ENCODE peak calls at places on chromosome 12, in six cellular contexts. Z is CD8-positive, alpha-beta T cell; M is uterus; P is cardiac muscle cell; U is IMR-90; H is adrenal gland. X is an unnamed sample.

GRCh38 chr12:67457799-67458680 is 188.9 kb downstream of the CAND1 start:
- DNase-seq in Z (no peak), M (no peak), P (peak; percentile 49), U (no peak), H (no peak), X (no peak)

GRCh38 chr12:85273411-85274075 is 6.5 kb upstream of the ALX1 start:
- DNase-seq in Z (no peak), M (no peak), P (no peak), U (no peak), H (no peak), X (no peak)

GRCh38 chr12:23099104-23099503 is 474.1 kb downstream of the ETNK1 start:
- DNase-seq in Z (no peak), M (no peak), P (no peak), U (no peak), H (no peak), X (no peak)

GRCh38 chr12:57416039-57416996 is 14.5 kb downstream of the R3HDM2 start:
- DNase-seq in Z (no peak), M (no peak), P (peak; percentile 8), U (peak; percentile 57), H (no peak), X (no peak)

GRCh38 chr12:80716711-80717469 is at the start of gene MYF5:
- DNase-seq in Z (no peak), M (no peak), P (no peak), U (no peak), H (no peak), X (no peak)

GRCh38 chr12:132847363-132848356 is 19.0 kb upstream of the GOLGA3 start:
- DNase-seq in Z (peak; percentile 31), M (no peak), P (no peak), U (no peak), H (no peak), X (no peak)

GRCh38 chr12:92551853-92552397 is 150.9 kb upstream of the PLEKHG7 start:
- DNase-seq in Z (no peak), M (no peak), P (no peak), U (peak; percentile 73), H (no peak), X (peak; percentile 75)

GRCh38 chr12:112169966-112170365 is 44.6 kb downstream of the TRAFD1 start:
- DNase-seq in Z (no peak), M (no peak), P (no peak), U (no peak), H (no peak), X (no peak)

GRCh38 chr12:47414511-47414910 is 291.3 kb downstream of the RPAP3 start:
- DNase-seq in Z (no peak), M (no peak), P (no peak), U (no peak), H (no peak), X (no peak)

GRCh38 chr12:8590842-8591545 is 21.7 kb downstream of the AICDA start:
- DNase-seq in Z (no peak), M (no peak), P (no peak), U (no peak), H (no peak), X (no peak)

GRCh38 chr12:69966409-69966808 is 141.4 kb downstream of the MYRFL start:
- DNase-seq in Z (no peak), M (no peak), P (peak; percentile 62), U (peak; percentile 55), H (no peak), X (no peak)

GRCh38 chr12:33786532-33786931 is 235.8 kb upstream of the ALG10 start:
- DNase-seq in Z (no peak), M (no peak), P (no peak), U (no peak), H (no peak), X (no peak)

GRCh38 chr12:104458645-104459555 is 2.2 kb downstream of the CHST11 start:
- DNase-seq in Z (peak; percentile 26), M (peak; percentile 24), P (peak; percentile 46), U (no peak), H (no peak), X (peak; percentile 55)

GRCh38 chr12:65832217-65832616 is 7.9 kb downstream of the HMGA2 start:
- DNase-seq in Z (no peak), M (no peak), P (peak; percentile 25), U (no peak), H (no peak), X (no peak)

GRCh38 chr12:85866929-85867776 is 6.9 kb upstream of the NTS start:
- DNase-seq in Z (no peak), M (peak; percentile 36), P (peak; percentile 82), U (peak; percentile 61), H (peak; percentile 38), X (peak; percentile 22)

DNA sequence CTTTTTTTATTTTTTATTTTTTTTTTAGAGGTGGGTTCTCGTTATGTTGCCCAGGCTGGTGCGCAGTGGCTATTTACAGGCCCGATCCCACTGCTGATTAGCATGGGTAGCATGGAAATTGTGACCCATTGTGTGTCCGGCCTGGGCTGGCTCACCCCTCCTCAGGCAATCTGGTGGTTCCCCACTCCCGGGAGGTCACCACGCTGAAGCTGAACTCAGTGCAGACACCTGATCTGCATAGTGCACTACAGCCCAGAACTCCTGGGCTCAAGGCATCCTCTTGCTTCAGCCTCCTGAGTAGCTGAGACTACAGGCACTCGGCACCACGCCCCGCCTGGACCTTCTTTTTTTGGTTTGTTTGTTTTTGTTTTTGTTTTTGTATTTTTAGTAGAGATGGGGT is 5.5 kb upstream of the CD4 start:
- DNase-seq in Z (no peak), M (no peak), P (no peak), U (no peak), H (no peak), X (no peak)
- H3K4me3 ChIP-seq in Z (no peak overlapping the region), M (no peak overlapping the region), P (no peak overlapping the region), U (no peak overlapping the region), H (no peak overlapping the region), X (no peak overlapping the region)

DNA sequence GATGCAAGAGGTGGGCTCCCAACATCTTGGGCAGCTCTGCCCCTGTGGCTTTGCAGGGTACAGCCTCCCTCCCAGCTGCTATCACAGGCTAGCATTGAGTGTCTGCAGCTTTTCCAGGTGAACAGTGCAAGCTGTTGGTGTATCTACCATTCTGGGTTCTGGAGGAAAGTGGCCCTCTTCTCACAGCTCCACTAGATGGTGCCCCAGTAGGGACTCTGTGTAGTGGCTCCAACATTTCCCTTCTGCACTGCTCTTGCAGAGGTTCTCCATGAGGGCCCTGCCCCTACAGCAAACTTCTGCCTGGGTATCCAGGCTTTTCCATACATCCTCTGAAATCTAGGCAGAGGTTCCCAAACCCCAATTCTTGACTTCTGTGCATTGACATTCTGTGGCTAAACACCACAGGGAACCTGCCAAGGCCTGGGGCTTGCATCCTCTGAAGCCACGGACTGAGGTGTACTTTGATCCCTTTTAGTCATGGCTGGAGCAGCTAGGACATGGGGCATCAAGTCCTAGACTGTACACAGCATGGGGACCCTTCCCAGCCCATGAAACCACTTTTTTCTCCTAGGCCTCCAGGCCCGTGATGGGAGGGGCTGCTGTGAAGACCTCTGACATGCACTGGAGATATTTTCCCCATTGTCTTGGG is 24.0 kb upstream of the SLC38A1 start:
- DNase-seq in Z (no peak), M (no peak), P (peak; percentile 19), U (no peak), H (no peak), X (no peak)
- TF ChIP-seq CTCF in Z (no peak), M (no peak), P (peak; percentile 14), U (no peak), H (no peak), X (peak; percentile 37)

DNA sequence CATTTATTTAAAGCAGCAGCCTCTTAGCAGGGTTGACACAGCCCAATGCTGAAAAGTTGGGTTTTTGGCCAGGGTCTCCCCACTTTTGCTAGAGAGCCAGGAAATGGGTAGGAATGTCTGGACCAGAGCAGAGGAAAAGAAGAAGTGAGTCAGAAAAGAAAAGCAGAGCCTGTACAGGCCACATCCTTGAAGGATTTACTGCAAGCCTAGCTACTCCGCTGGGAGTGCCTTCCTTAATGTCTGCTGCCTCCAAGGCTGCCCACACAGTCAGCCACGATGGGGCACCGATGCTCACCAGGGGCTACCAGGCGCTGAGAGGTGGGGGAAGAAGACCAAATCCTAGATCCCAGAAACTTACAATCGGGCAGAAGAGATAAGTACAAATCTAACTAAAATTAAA is 139.2 kb downstream of the C12orf75 start:
- DNase-seq in Z (no peak), M (no peak), P (no peak), U (no peak), H (no peak), X (no peak)
- H3K36me3 ChIP-seq in Z (no peaks in the 10 kb centered on the region), M (no peaks in the 10 kb centered on the region), P (no peaks in the 10 kb centered on the region), U (no peaks in the 10 kb centered on the region), H (no peaks in the 10 kb centered on the region), X (no peaks in the 10 kb centered on the region)

DNA sequence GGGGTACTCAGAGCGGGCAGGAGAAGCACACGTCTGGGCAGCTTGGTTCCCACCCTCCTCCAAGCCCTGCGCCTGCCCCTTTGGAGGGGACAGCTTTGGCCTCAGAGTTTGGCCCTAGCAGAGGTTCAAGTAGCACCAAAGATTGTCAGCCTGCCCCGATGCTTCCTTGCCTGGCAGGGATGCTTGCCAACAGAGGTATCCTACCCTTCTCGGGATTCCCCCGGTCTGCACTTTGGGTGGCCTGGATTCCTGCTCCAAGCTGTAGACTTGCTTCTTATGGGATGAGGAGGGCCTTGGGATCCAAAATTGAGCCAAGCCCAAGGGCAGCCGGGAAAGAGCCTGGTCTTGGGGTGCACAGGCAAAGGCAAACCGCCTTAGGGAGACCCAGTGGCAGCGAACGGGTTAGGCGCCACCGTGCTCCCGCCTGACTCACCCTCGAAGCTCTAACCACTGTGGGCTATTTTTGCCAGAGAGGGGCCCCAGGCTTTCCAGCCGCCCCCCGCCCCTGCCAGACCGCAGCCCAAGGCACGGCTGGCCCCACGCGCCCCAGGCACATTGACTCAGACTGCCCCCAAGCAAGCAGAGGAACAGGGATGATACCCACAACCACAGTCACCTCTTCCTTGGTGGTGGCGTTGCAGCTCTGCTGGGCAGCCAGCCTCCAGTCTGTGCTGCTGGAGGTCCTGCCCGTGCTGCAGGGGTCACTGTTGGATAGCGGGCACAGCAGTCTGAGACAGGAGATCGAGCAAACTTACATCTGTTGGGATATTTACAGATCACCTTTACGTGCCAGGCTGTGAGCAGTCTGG is 882 bp upstream of the WNT10B start:
- DNase-seq in Z (peak; percentile 20), M (no peak), P (no peak), U (peak; percentile 41), H (no peak), X (no peak)
- H3K4me3 ChIP-seq in Z (no peak overlapping the region), M (no peak overlapping the region), P (no peak overlapping the region), U (no peak overlapping the region), H (no peak overlapping the region), X (no peak overlapping the region)

GRCh38 chr12:19574606-19575005 is 135.3 kb downstream of the AEBP2 start:
- DNase-seq in Z (no peak), M (no peak), P (no peak), U (peak; percentile 5), H (no peak), X (no peak)
- TF ChIP-seq CTCF in Z (no peak), M (no peak), P (peak; percentile 8), U (peak; percentile 9), H (no peak), X (peak; percentile 28)